ENCODE peak calls at places on chromosome 14, in seven cellular contexts. B is naive B cell, V is glutamatergic neuron, Q is endothelial cell, L is suprapubic skin, E is Karpas-422, G is A172. Z is an unnamed sample.

GRCh38 chr14:50001146-50001998 is 108.5 kb downstream of the ARF6 start:
- DNase-seq in B (peak; percentile 57), V (no peak), Q (no peak), L (no peak), E (peak; percentile 79), G (peak; percentile 76), Z (peak; percentile 94)

GRCh38 chr14:70641548-70642312 is at the start of gene TTC9:
- DNase-seq in B (peak; percentile 33), V (peak; percentile 73), Q (peak; percentile 49), L (no peak), E (peak; percentile 56), G (no peak), Z (peak; percentile 18)

GRCh38 chr14:100671906-100672305 is 54.8 kb upstream of the DLK1 start:
- DNase-seq in B (no peak), V (no peak), Q (no peak), L (no peak), E (no peak), G (no peak), Z (no peak)

GRCh38 chr14:99158150-99158549 is 113.8 kb downstream of the BCL11B start:
- DNase-seq in B (no peak), V (no peak), Q (no peak), L (peak; percentile 20), E (no peak), G (no peak), Z (no peak)

GRCh38 chr14:81449576-81449975 is 49.5 kb upstream of the STON2 start:
- DNase-seq in B (no peak), V (no peak), Q (no peak), L (no peak), E (no peak), G (no peak), Z (no peak)

GRCh38 chr14:68733086-68733621 is 59.7 kb downstream of the ZFP36L1 start:
- DNase-seq in B (no peak), V (no peak), Q (no peak), L (no peak), E (no peak), G (no peak), Z (peak; percentile 28)

GRCh38 chr14:93525691-93526451 is 95.1 kb downstream of the UNC79 start:
- DNase-seq in B (no peak), V (no peak), Q (no peak), L (no peak), E (no peak), G (no peak), Z (no peak)

GRCh38 chr14:55348766-55349453 is 62.7 kb downstream of the ATG14 start:
- DNase-seq in B (no peak), V (no peak), Q (no peak), L (no peak), E (peak; percentile 66), G (no peak), Z (no peak)

GRCh38 chr14:81931828-81932227 is 398.2 kb upstream of the SEL1L start:
- DNase-seq in B (no peak), V (no peak), Q (no peak), L (no peak), E (no peak), G (no peak), Z (no peak)

GRCh38 chr14:51228890-51229289 is 11.2 kb upstream of the TMX1 start:
- DNase-seq in B (no peak), V (no peak), Q (no peak), L (no peak), E (no peak), G (no peak), Z (no peak)

GRCh38 chr14:51901475-51902024 is 41.1 kb downstream of the GNG2 start:
- DNase-seq in B (no peak), V (no peak), Q (no peak), L (no peak), E (no peak), G (no peak), Z (no peak)

GRCh38 chr14:32078030-32078793 is 1.1 kb downstream of the ARHGAP5 start:
- DNase-seq in B (peak; percentile 21), V (no peak), Q (peak; percentile 11), L (no peak), E (peak; percentile 82), G (peak; percentile 11), Z (no peak)

GRCh38 chr14:99201351-99202073 is 70.5 kb downstream of the BCL11B start:
- DNase-seq in B (no peak), V (no peak), Q (no peak), L (no peak), E (no peak), G (no peak), Z (no peak)

GRCh38 chr14:79764288-79764687 is 447.0 kb downstream of the DIO2 start:
- DNase-seq in B (no peak), V (no peak), Q (no peak), L (no peak), E (no peak), G (no peak), Z (no peak)

GRCh38 chr14:61176686-61177085 is 104.5 kb downstream of the TMEM30B start:
- DNase-seq in B (no peak), V (no peak), Q (no peak), L (no peak), E (no peak), G (no peak), Z (no peak)